ENCODE peak calls at places on chromosomes 3 and 15, in nine cellular contexts. Q, P, S, N, R, M, H, X and J are unnamed samples.

GRCh38 chr3:59526999-59527398 is 477.2 kb upstream of the CFAP20DC start:
- DNase-seq in Q (no peak), P (no peak), S (no peak), N (no peak), R (no peak), M (no peak), H (no peak), X (no peak), J (no peak)

GRCh38 chr3:128067481-128067880 is 15.2 kb downstream of the SEC61A1 start:
- DNase-seq in Q (no peak), P (peak), S (no peak), N (no peak), R (no peak), M (no peak), H (no peak), X (no peak), J (no peak)

GRCh38 chr3:73451276-73451973 is 173.3 kb downstream of the PDZRN3 start:
- DNase-seq in Q (no peak), P (peak), S (no peak), N (no peak), R (peak), M (no peak), H (no peak), X (no peak), J (no peak)

GRCh38 chr3:17433866-17434265 is 308.6 kb downstream of the TBC1D5 start:
- DNase-seq in Q (no peak), P (no peak), S (no peak), N (no peak), R (no peak), M (no peak), H (no peak), X (no peak), J (no peak)

GRCh38 chr3:66378256-66378655 is 122.6 kb downstream of the LRIG1 start:
- DNase-seq in Q (no peak), P (peak), S (peak), N (no peak), R (no peak), M (no peak), H (no peak), X (no peak), J (no peak)

GRCh38 chr3:192038726-192039125 is 577.8 kb downstream of the PYDC2 start:
- DNase-seq in Q (no peak), P (peak), S (no peak), N (no peak), R (no peak), M (peak), H (no peak), X (no peak), J (no peak)

GRCh38 chr3:170372190-170372879 is 14.8 kb downstream of the SKIL start:
- DNase-seq in Q (no peak), P (no peak), S (no peak), N (no peak), R (no peak), M (no peak), H (no peak), X (no peak), J (no peak)

GRCh38 chr3:43038010-43038409 is 58.9 kb downstream of the GASK1A start:
- DNase-seq in Q (no peak), P (no peak), S (no peak), N (no peak), R (no peak), M (no peak), H (no peak), X (no peak), J (no peak)

GRCh38 chr15:39582286-39582976 is 1.6 kb downstream of the THBS1 start:
- DNase-seq in Q (no peak), P (peak), S (peak), N (no peak), R (no peak), M (no peak), H (peak), X (no peak), J (no peak)

GRCh38 chr15:65212097-65212496 is 824 bp upstream of the CILP start:
- DNase-seq in Q (peak), P (no peak), S (no peak), N (no peak), R (no peak), M (no peak), H (no peak), X (no peak), J (no peak)

GRCh38 chr3:15693340-15693739 is 91.8 kb downstream of the BTD start:
- DNase-seq in Q (no peak), P (no peak), S (peak), N (no peak), R (no peak), M (no peak), H (no peak), X (no peak), J (no peak)

GRCh38 chr15:47736123-47736786 is 18.9 kb downstream of the SEMA6D start:
- DNase-seq in Q (no peak), P (no peak), S (no peak), N (no peak), R (no peak), M (no peak), H (no peak), X (no peak), J (no peak)